ENCODE peak calls at places on chromosomes 3 and 15, in four cellular contexts. One of them, this sample, is unnamed.

GRCh38 chr3:178849220-178849910 is 222.2 kb downstream of the ZMAT3 start:
- DNase-seq in cardiac muscle cell: no peak
- DNase-seq in AG04450: no peak
- DNase-seq in cardiac fibroblast: peak; percentile 11
- DNase-seq in this sample: no peak

GRCh38 chr3:30523366-30523765 is 83.0 kb upstream of the TGFBR2 start:
- DNase-seq in cardiac muscle cell: no peak
- DNase-seq in AG04450: no peak
- DNase-seq in cardiac fibroblast: no peak
- DNase-seq in this sample: no peak

GRCh38 chr3:150098621-150099020 is 127.9 kb upstream of the PFN2 start:
- DNase-seq in cardiac muscle cell: no peak
- DNase-seq in AG04450: no peak
- DNase-seq in cardiac fibroblast: no peak
- DNase-seq in this sample: no peak

GRCh38 chr3:123633530-123633929 is 48.7 kb upstream of the HACD2 start:
- DNase-seq in cardiac muscle cell: no peak
- DNase-seq in AG04450: no peak
- DNase-seq in cardiac fibroblast: peak; percentile 65
- DNase-seq in this sample: no peak

GRCh38 chr15:65916664-65917406 is 47.5 kb downstream of the RAB11A start:
- DNase-seq in cardiac muscle cell: peak; percentile 85
- DNase-seq in AG04450: peak; percentile 24
- DNase-seq in cardiac fibroblast: peak; percentile 81
- DNase-seq in this sample: peak; percentile 18

GRCh38 chr3:141143546-141143945 is 88.1 kb upstream of the PXYLP1 start:
- DNase-seq in cardiac muscle cell: no peak
- DNase-seq in AG04450: no peak
- DNase-seq in cardiac fibroblast: no peak
- DNase-seq in this sample: no peak

GRCh38 chr15:60620707-60621106 is 141.8 kb upstream of the ICE2 start:
- DNase-seq in cardiac muscle cell: peak; percentile 26
- DNase-seq in AG04450: no peak
- DNase-seq in cardiac fibroblast: no peak
- DNase-seq in this sample: peak; percentile 18

GRCh38 chr3:106068795-106069194 is 200.0 kb upstream of the CBLB start:
- DNase-seq in cardiac muscle cell: no peak
- DNase-seq in AG04450: no peak
- DNase-seq in cardiac fibroblast: peak; percentile 38
- DNase-seq in this sample: no peak

GRCh38 chr15:38587214-38587613 is 22.6 kb upstream of the RASGRP1 start:
- DNase-seq in cardiac muscle cell: no peak
- DNase-seq in AG04450: no peak
- DNase-seq in cardiac fibroblast: no peak
- DNase-seq in this sample: no peak

GRCh38 chr3:152452318-152452717 is 183.6 kb downstream of the MBNL1 start:
- DNase-seq in cardiac muscle cell: no peak
- DNase-seq in AG04450: no peak
- DNase-seq in cardiac fibroblast: peak; percentile 34
- DNase-seq in this sample: no peak

GRCh38 chr3:53254190-53254809 is 1.5 kb downstream of the TKT start:
- DNase-seq in cardiac muscle cell: peak; percentile 30
- DNase-seq in AG04450: no peak
- DNase-seq in cardiac fibroblast: peak; percentile 34
- DNase-seq in this sample: no peak

GRCh38 chr3:53254810-53255359 is 937 bp downstream of the TKT start:
- DNase-seq in cardiac muscle cell: peak; percentile 72
- DNase-seq in AG04450: no peak
- DNase-seq in cardiac fibroblast: peak; percentile 67
- DNase-seq in this sample: no peak

GRCh38 chr3:53252105-53252946 is 3.5 kb downstream of the TKT start:
- DNase-seq in cardiac muscle cell: no peak
- DNase-seq in AG04450: no peak
- DNase-seq in cardiac fibroblast: peak; percentile 19
- DNase-seq in this sample: no peak

GRCh38 chr3:53255360-53255774 is 455 bp downstream of the TKT start:
- DNase-seq in cardiac muscle cell: no peak
- DNase-seq in AG04450: no peak
- DNase-seq in cardiac fibroblast: peak; percentile 21
- DNase-seq in this sample: no peak

GRCh38 chr3:53253707-53254106 is 2.1 kb downstream of the TKT start:
- DNase-seq in cardiac muscle cell: no peak
- DNase-seq in AG04450: no peak
- DNase-seq in cardiac fibroblast: no peak
- DNase-seq in this sample: no peak
- H3K4me3 ChIP-seq in cardiac muscle cell: no peak overlapping the region
- H3K4me3 ChIP-seq in AG04450: peak overlapping the region; percentile 96
- H3K4me3 ChIP-seq in cardiac fibroblast: peak overlapping the region; percentile 92
- H3K4me3 ChIP-seq in this sample: peak overlapping the region; percentile 93

GRCh38 chr15:35752134-35752466 is 206.1 kb upstream of the DPH6 start:
- DNase-seq in cardiac muscle cell: no peak
- DNase-seq in AG04450: no peak
- DNase-seq in cardiac fibroblast: no peak
- DNase-seq in this sample: no peak
- H3K4me3 ChIP-seq in cardiac muscle cell: no peak overlapping the region
- H3K4me3 ChIP-seq in AG04450: no peak overlapping the region
- H3K4me3 ChIP-seq in cardiac fibroblast: no peak overlapping the region
- H3K4me3 ChIP-seq in this sample: no peak overlapping the region

GRCh38 chr15:57694264-57694663 is 12.2 kb upstream of the POLR2M start:
- DNase-seq in cardiac muscle cell: no peak
- DNase-seq in AG04450: no peak
- DNase-seq in cardiac fibroblast: no peak
- DNase-seq in this sample: peak; percentile 82
- H3K4me3 ChIP-seq in cardiac muscle cell: no peak overlapping the region
- H3K4me3 ChIP-seq in AG04450: no peak overlapping the region
- H3K4me3 ChIP-seq in cardiac fibroblast: no peak overlapping the region
- H3K4me3 ChIP-seq in this sample: no peak overlapping the region

GRCh38 chr3:101200461-101200860 is 119.9 kb downstream of the IMPG2 start:
- DNase-seq in cardiac muscle cell: no peak
- DNase-seq in AG04450: no peak
- DNase-seq in cardiac fibroblast: no peak
- DNase-seq in this sample: no peak

GRCh38 chr3:101193957-101194356 is 126.4 kb downstream of the IMPG2 start:
- DNase-seq in cardiac muscle cell: no peak
- DNase-seq in AG04450: no peak
- DNase-seq in cardiac fibroblast: peak; percentile 91
- DNase-seq in this sample: no peak

GRCh38 chr3:101195951-101196713 is 124.2 kb downstream of the IMPG2 start:
- DNase-seq in cardiac muscle cell: peak; percentile 57
- DNase-seq in AG04450: no peak
- DNase-seq in cardiac fibroblast: peak; percentile 90
- DNase-seq in this sample: peak; percentile 37
- H3K4me3 ChIP-seq in cardiac muscle cell: no peak overlapping the region
- H3K4me3 ChIP-seq in AG04450: no peak overlapping the region
- H3K4me3 ChIP-seq in cardiac fibroblast: no peak overlapping the region
- H3K4me3 ChIP-seq in this sample: no peak overlapping the region

GRCh38 chr3:20574746-20575145 is 388.7 kb upstream of the SGO1 start:
- DNase-seq in cardiac muscle cell: no peak
- DNase-seq in AG04450: peak; percentile 38
- DNase-seq in cardiac fibroblast: peak; percentile 79
- DNase-seq in this sample: peak; percentile 73
- H3K4me3 ChIP-seq in cardiac muscle cell: no peak overlapping the region
- H3K4me3 ChIP-seq in AG04450: no peak overlapping the region
- H3K4me3 ChIP-seq in cardiac fibroblast: no peak overlapping the region
- H3K4me3 ChIP-seq in this sample: no peak overlapping the region

GRCh38 chr15:32840481-32841245 is 122.9 kb downstream of the GREM1 start:
- DNase-seq in cardiac muscle cell: no peak
- DNase-seq in AG04450: no peak
- DNase-seq in cardiac fibroblast: peak; percentile 48
- DNase-seq in this sample: no peak
- H3K4me3 ChIP-seq in cardiac muscle cell: no peak overlapping the region
- H3K4me3 ChIP-seq in AG04450: no peak overlapping the region
- H3K4me3 ChIP-seq in cardiac fibroblast: no peak overlapping the region
- H3K4me3 ChIP-seq in this sample: no peak overlapping the region

This sample was measured in AG09309.